ENCODE peak calls at places on chromosomes 2 and 18, in five cellular contexts. U is PC-9, X is stomach, G is ascending aorta, T is keratinocyte. D is an unnamed sample.

GRCh38 chr2:16128746-16129610 is 188.6 kb downstream of the MYCN start:
- DNase-seq in U (no peak), X (no peak), G (no peak), T (no peak), D (no peak)

GRCh38 chr18:62531078-62531477 is 8.3 kb downstream of the ZCCHC2 start:
- DNase-seq in U (no peak), X (no peak), G (no peak), T (no peak), D (no peak)

GRCh38 chr2:196431957-196432356 is 207.6 kb upstream of the CCDC150 start:
- DNase-seq in U (no peak), X (no peak), G (no peak), T (no peak), D (no peak)

GRCh38 chr2:237574467-237574866 is 8.1 kb downstream of the PRLH start:
- DNase-seq in U (no peak), X (no peak), G (no peak), T (no peak), D (no peak)

GRCh38 chr2:18750662-18751554 is 161.5 kb upstream of the NT5C1B start:
- DNase-seq in U (peak; percentile 54), X (no peak), G (no peak), T (no peak), D (no peak)

GRCh38 chr2:25483584-25484266 is 142.0 kb upstream of the DNMT3A start:
- DNase-seq in U (no peak), X (no peak), G (no peak), T (no peak), D (no peak)

GRCh38 chr2:36343601-36344000 is 12.0 kb upstream of the CRIM1 start:
- DNase-seq in U (no peak), X (no peak), G (no peak), T (no peak), D (no peak)

GRCh38 chr2:31304831-31305230 is 70.9 kb downstream of the EHD3 start:
- DNase-seq in U (no peak), X (no peak), G (no peak), T (no peak), D (no peak)

GRCh38 chr2:11647834-11648600 is 22.0 kb downstream of the NTSR2 start:
- DNase-seq in U (no peak), X (no peak), G (no peak), T (no peak), D (no peak)

GRCh38 chr2:88177556-88177955 is 7.4 kb downstream of the THNSL2 start:
- DNase-seq in U (no peak), X (no peak), G (no peak), T (no peak), D (no peak)

GRCh38 chr2:97765933-97766332 is 52.6 kb downstream of the ZAP70 start:
- DNase-seq in U (no peak), X (no peak), G (no peak), T (no peak), D (no peak)

GRCh38 chr2:190670182-190670946 is 21.5 kb downstream of the NAB1 start:
- DNase-seq in U (no peak), X (no peak), G (no peak), T (no peak), D (no peak)

GRCh38 chr2:111188681-111189080 is 68.0 kb downstream of the BCL2L11 start:
- DNase-seq in U (no peak), X (no peak), G (peak; percentile 41), T (no peak), D (no peak)

GRCh38 chr2:199455533-199456382 is 2.0 kb downstream of the SATB2 start:
- DNase-seq in U (peak; percentile 58), X (peak; percentile 49), G (no peak), T (no peak), D (peak; percentile 82)

GRCh38 chr2:127166221-127166860 is 53.8 kb downstream of the CYP27C1 start:
- DNase-seq in U (no peak), X (no peak), G (peak; percentile 52), T (no peak), D (no peak)

GRCh38 chr18:45910405-45911023 is 56.6 kb downstream of the EPG5 start:
- DNase-seq in U (peak; percentile 62), X (peak; percentile 59), G (no peak), T (no peak), D (peak; percentile 37)

GRCh38 chr18:79590191-79591039 is 89.2 kb upstream of the CTDP1 start:
- DNase-seq in U (no peak), X (no peak), G (no peak), T (no peak), D (no peak)

GRCh38 chr2:12734914-12735654 is 18.3 kb downstream of the TRIB2 start:
- DNase-seq in U (no peak), X (no peak), G (no peak), T (no peak), D (no peak)

GRCh38 chr2:38343212-38343611 is 33.9 kb downstream of the ATL2 start:
- DNase-seq in U (no peak), X (no peak), G (no peak), T (no peak), D (no peak)

GRCh38 chr2:28558421-28558820 is 62.6 kb downstream of the PLB1 start:
- DNase-seq in U (no peak), X (no peak), G (no peak), T (no peak), D (no peak)

GRCh38 chr2:233974530-233975071 is 57.4 kb downstream of the TRPM8 start:
- DNase-seq in U (peak; percentile 100), X (no peak), G (no peak), T (peak; percentile 85), D (no peak)

GRCh38 chr2:238009563-238009962 is 42.7 kb downstream of the UBE2F start:
- DNase-seq in U (no peak), X (no peak), G (no peak), T (no peak), D (no peak)

GRCh38 chr18:68847219-68847860 is 49.5 kb downstream of the CCDC102B start:
- DNase-seq in U (peak; percentile 37), X (no peak), G (no peak), T (no peak), D (no peak)

GRCh38 chr18:39795350-39795749 is 2159.7 kb upstream of the PIK3C3 start:
- DNase-seq in U (no peak), X (no peak), G (no peak), T (no peak), D (no peak)

GRCh38 chr2:215882689-215883088 is 130.7 kb downstream of the MREG start:
- DNase-seq in U (peak; percentile 71), X (no peak), G (no peak), T (peak; percentile 36), D (no peak)

GRCh38 chr2:211709394-211709793 is 829.2 kb downstream of the ERBB4 start:
- DNase-seq in U (no peak), X (no peak), G (no peak), T (no peak), D (no peak)

GRCh38 chr2:225894240-225894980 is 494.9 kb downstream of the NYAP2 start:
- DNase-seq in U (no peak), X (no peak), G (no peak), T (no peak), D (no peak)

GRCh38 chr18:72652990-72653593 is 109.0 kb upstream of the CBLN2 start:
- DNase-seq in U (peak; percentile 48), X (no peak), G (no peak), T (no peak), D (peak; percentile 30)

GRCh38 chr2:49265471-49265870 is 111.2 kb upstream of the FSHR start:
- DNase-seq in U (no peak), X (no peak), G (no peak), T (no peak), D (no peak)

GRCh38 chr2:240435955-240436625 is 627 bp downstream of the GPC1 start:
- DNase-seq in U (no peak), X (no peak), G (no peak), T (no peak), D (no peak)

GRCh38 chr2:156435392-156435724 is 821 bp upstream of the GPD2 start:
- DNase-seq in U (no peak), X (no peak), G (no peak), T (no peak), D (no peak)
- H3K4me3 ChIP-seq in U (peak overlapping the region; percentile 65), X (peak overlapping the region; percentile 53), G (peak overlapping the region; percentile 86), T (peak overlapping the region; percentile 59), D (peak overlapping the region; percentile 58)

GRCh38 chr2:151350579-151351195 is 6.7 kb upstream of the TNFAIP6 start:
- DNase-seq in U (no peak), X (no peak), G (no peak), T (no peak), D (no peak)

GRCh38 chr2:151359768-151360167 is 2.4 kb downstream of the TNFAIP6 start:
- DNase-seq in U (no peak), X (no peak), G (no peak), T (no peak), D (no peak)

GRCh38 chr2:151357359-151357758 is at the start of gene TNFAIP6:
- DNase-seq in U (no peak), X (no peak), G (no peak), T (no peak), D (no peak)

GRCh38 chr2:151354807-151355206 is 2.6 kb upstream of the TNFAIP6 start:
- DNase-seq in U (no peak), X (no peak), G (no peak), T (no peak), D (no peak)
- H3K4me3 ChIP-seq in U (no peak overlapping the region), X (no peak overlapping the region), G (no peak overlapping the region), T (no peak overlapping the region), D (no peak overlapping the region)

GRCh38 chr2:204753841-204754240 is 208.6 kb downstream of the PARD3B start:
- DNase-seq in U (no peak), X (no peak), G (no peak), T (no peak), D (no peak)
- H3K4me3 ChIP-seq in U (no peak overlapping the region), X (no peak overlapping the region), G (no peak overlapping the region), T (no peak overlapping the region), D (no peak overlapping the region)

DNA sequence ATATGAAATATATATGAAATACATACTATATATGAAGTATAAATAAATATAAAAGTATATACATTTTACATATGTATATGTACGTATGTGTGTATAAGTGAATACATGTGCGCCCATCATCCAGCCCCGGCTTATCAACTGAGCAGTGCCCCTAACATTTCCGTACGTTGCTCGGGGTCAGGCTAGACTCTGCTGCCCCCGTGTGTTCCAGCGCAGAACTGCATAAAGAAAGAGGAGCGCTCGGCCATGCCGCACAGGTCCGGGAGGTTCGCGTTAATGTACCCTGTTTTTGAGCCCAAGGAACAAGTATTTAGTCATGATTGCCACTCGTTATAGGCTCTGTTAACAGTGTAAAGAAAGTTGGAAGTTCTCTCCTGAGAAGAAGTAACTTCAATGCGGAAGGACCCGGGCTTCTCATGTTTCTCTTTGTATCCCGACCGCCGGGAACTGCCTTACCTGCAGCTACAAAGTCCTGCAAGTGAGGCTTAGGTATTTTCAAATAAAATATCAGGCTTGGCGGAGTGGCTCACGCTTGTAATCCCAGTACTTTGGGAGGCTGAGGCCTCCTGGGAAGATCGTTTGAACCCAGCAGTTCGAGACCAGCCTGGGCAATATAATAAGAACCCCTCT is 55.7 kb downstream of the CD8B2 start:
- DNase-seq in U (peak; percentile 52), X (peak; percentile 75), G (peak; percentile 77), T (peak; percentile 17), D (peak; percentile 77)
- H3K4me3 ChIP-seq in U (peak overlapping the region; percentile 32), X (no peak overlapping the region), G (peak overlapping the region; percentile 39), T (no peak overlapping the region), D (peak overlapping the region; percentile 20)

DNA sequence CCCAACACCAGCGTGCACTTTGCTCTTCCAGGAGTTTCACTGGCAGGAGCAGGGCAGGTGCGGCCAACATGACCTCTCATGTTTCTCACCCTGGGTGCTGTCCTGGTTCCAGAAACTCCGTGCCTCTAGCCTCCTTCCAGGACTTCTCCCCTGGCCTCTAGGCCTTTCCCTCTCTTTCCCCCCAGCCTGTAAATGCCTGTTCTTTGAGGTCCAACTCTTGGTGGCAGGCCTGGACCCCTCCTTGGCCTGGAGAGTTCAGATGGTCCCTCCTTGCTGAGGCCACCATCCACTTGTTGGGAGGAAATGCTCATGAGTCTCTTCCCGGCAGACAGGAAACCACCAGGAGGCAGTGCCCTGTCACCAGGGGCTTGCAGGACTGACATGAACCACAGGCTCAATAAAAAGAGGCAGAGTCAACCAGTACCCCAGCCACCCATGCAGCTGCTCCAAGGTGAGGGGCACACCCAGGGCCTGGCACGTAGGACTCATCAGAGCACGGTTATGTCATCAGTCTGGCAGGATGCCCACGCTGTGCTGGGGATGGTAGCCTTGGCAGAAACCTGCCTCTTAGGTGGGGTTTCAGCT is 1.5 kb downstream of the MALL start:
- DNase-seq in U (peak; percentile 83), X (no peak), G (no peak), T (no peak), D (peak; percentile 87)
- H3K4me3 ChIP-seq in U (peak overlapping the region; percentile 70), X (peak overlapping the region; percentile 43), G (peak overlapping the region; percentile 65), T (peak overlapping the region; percentile 81), D (peak overlapping the region; percentile 59)